ENCODE peak calls at places on chromosomes 12 and 14, in four cellular contexts. I, G, Z and D are unnamed samples. For H3K9me3, the result is how much of the 10 kb centered on the place peaks cover.

GRCh38 chr12:110860833-110861291 is 14.1 kb downstream of the CCDC63 start:
- DNase-seq in I (no peak), G (no peak), Z (no peak), D (no peak)

GRCh38 chr14:68468437-68469207 is 324.2 kb downstream of the ZFP36L1 start:
- DNase-seq in I (no peak), G (no peak), Z (peak), D (no peak)

GRCh38 chr12:107267604-107268003 is 174.3 kb upstream of the CRY1 start:
- DNase-seq in I (no peak), G (no peak), Z (no peak), D (no peak)

GRCh38 chr14:93330609-93331000 is 2.2 kb downstream of the BTBD7 start:
- DNase-seq in I (no peak), G (no peak), Z (no peak), D (no peak)

GRCh38 chr12:48788852-48789775 is at the start of gene ADCY6:
- DNase-seq in I (peak), G (peak), Z (peak), D (no peak)

GRCh38 chr14:77067632-77068514 is 30.2 kb upstream of the CIPC start:
- DNase-seq in I (peak), G (peak), Z (peak), D (peak)

GRCh38 chr14:50943943-50944646 is at the start of gene PYGL:
- DNase-seq in I (peak), G (peak), Z (peak), D (peak)

GRCh38 chr12:106249411-106250135 is 1.8 kb upstream of the CKAP4 start:
- DNase-seq in I (no peak), G (no peak), Z (no peak), D (no peak)

GRCh38 chr12:23719493-23719892 is 230.0 kb downstream of the SOX5 start:
- DNase-seq in I (no peak), G (no peak), Z (no peak), D (no peak)

GRCh38 chr12:124852329-124852831 is 11.3 kb downstream of the SCARB1 start:
- DNase-seq in I (no peak), G (peak), Z (peak), D (no peak)

GRCh38 chr12:21989819-21990412 is 48.7 kb upstream of the ABCC9 start:
- DNase-seq in I (no peak), G (no peak), Z (peak), D (no peak)

GRCh38 chr12:26833692-26834168 is 736 bp upstream of the ITPR2 start:
- DNase-seq in I (no peak), G (no peak), Z (peak), D (peak)

GRCh38 chr14:91065266-91065665 is 4.8 kb upstream of the RPS6KA5 start:
- DNase-seq in I (no peak), G (no peak), Z (no peak), D (no peak)

GRCh38 chr12:79983969-79984629 is 49.2 kb upstream of the PPP1R12A start:
- DNase-seq in I (no peak), G (no peak), Z (peak), D (no peak)

GRCh38 chr12:42696424-42697149 is 107.0 kb upstream of the PRICKLE1 start:
- DNase-seq in I (peak), G (peak), Z (peak), D (no peak)

GRCh38 chr14:41922014-41922413 is 315.3 kb downstream of the LRFN5 start:
- DNase-seq in I (no peak), G (no peak), Z (no peak), D (no peak)

GRCh38 chr12:27865421-27865820 is 85.4 kb upstream of the MANSC4 start:
- DNase-seq in I (no peak), G (no peak), Z (peak), D (no peak)

GRCh38 chr12:45994736-45995135 is 4.4 kb upstream of the SCAF11 start:
- DNase-seq in I (no peak), G (no peak), Z (no peak), D (no peak)

GRCh38 chr14:73785834-73786631 is 65.6 kb upstream of the PTGR2 start:
- DNase-seq in I (peak), G (peak), Z (peak), D (peak)

GRCh38 chr14:26549571-26549970 is 48.3 kb downstream of the NOVA1 start:
- DNase-seq in I (no peak), G (no peak), Z (no peak), D (no peak)

GRCh38 chr12:5078423-5078822 is 34.7 kb downstream of the KCNA5 start:
- DNase-seq in I (no peak), G (peak), Z (no peak), D (no peak)

GRCh38 chr14:61581955-61582615 is 113.2 kb upstream of the HIF1A start:
- DNase-seq in I (no peak), G (no peak), Z (peak), D (no peak)

GRCh38 chr12:62799126-62799736 is 135.7 kb downstream of the PPM1H start:
- DNase-seq in I (no peak), G (no peak), Z (peak), D (no peak)

GRCh38 chr14:52051251-52051650 is 17.6 kb downstream of the NID2 start:
- DNase-seq in I (no peak), G (no peak), Z (no peak), D (no peak)

GRCh38 chr12:47207005-47207717 is 127.4 kb upstream of the AMIGO2 start:
- DNase-seq in I (no peak), G (no peak), Z (no peak), D (no peak)

GRCh38 chr12:25701290-25701689 is 148.2 kb upstream of the LMNTD1 start:
- DNase-seq in I (no peak), G (no peak), Z (peak), D (no peak)

GRCh38 chr14:31025335-31026075 is at the start of gene AP4S1:
- DNase-seq in I (no peak), G (peak), Z (no peak), D (peak)

GRCh38 chr12:74317078-74317581 is 220.5 kb upstream of the ATXN7L3B start:
- DNase-seq in I (peak), G (peak), Z (peak), D (no peak)

GRCh38 chr12:115577401-115577800 is 700.1 kb downstream of the MED13L start:
- DNase-seq in I (no peak), G (no peak), Z (no peak), D (no peak)

GRCh38 chr12:102120564-102120873 is 536 bp downstream of the PARPBP start:
- DNase-seq in I (no peak), G (no peak), Z (no peak), D (no peak)

GRCh38 chr12:41624571-41624970 is 436.5 kb downstream of the PDZRN4 start:
- DNase-seq in I (no peak), G (no peak), Z (no peak), D (no peak)

GRCh38 chr14:55938249-55938791 is 179.9 kb upstream of the PELI2 start:
- DNase-seq in I (no peak), G (peak), Z (peak), D (no peak)

GRCh38 chr14:34368971-34369665 is 92.9 kb downstream of the SPTSSA start:
- DNase-seq in I (no peak), G (no peak), Z (no peak), D (no peak)

GRCh38 chr14:91911474-91912032 is 35.9 kb downstream of the FBLN5 start:
- DNase-seq in I (no peak), G (no peak), Z (peak), D (peak)

GRCh38 chr12:83390186-83390585 is 703.5 kb downstream of the TMTC2 start:
- DNase-seq in I (no peak), G (no peak), Z (no peak), D (no peak)
- H3K9me3 ChIP-seq in I (under half), G (under half), Z (under half), D (under half)

DNA sequence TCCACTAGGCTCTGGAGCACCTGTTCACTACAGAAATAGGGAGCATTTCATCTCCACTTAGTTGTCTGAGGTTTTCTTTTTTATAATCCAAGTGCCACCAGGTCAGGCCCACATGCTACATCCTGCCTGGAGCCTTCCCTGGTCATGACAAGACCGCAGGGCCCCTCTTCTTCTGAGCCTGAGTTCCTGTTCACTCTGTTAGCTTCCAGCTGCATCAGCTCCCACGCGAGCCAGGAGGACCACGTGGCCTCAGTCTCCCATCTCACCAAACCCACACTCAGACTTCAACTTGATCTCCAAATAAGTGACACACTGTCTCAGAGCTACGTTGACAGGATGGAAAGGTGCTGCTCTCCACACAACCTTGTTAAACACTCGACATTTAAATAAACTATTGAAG is 21.0 kb downstream of the RIMBP2 start:
- DNase-seq in I (no peak), G (no peak), Z (no peak), D (no peak)
- H3K9me3 ChIP-seq in I (under half), G (under half), Z (under half), D (under half)

DNA sequence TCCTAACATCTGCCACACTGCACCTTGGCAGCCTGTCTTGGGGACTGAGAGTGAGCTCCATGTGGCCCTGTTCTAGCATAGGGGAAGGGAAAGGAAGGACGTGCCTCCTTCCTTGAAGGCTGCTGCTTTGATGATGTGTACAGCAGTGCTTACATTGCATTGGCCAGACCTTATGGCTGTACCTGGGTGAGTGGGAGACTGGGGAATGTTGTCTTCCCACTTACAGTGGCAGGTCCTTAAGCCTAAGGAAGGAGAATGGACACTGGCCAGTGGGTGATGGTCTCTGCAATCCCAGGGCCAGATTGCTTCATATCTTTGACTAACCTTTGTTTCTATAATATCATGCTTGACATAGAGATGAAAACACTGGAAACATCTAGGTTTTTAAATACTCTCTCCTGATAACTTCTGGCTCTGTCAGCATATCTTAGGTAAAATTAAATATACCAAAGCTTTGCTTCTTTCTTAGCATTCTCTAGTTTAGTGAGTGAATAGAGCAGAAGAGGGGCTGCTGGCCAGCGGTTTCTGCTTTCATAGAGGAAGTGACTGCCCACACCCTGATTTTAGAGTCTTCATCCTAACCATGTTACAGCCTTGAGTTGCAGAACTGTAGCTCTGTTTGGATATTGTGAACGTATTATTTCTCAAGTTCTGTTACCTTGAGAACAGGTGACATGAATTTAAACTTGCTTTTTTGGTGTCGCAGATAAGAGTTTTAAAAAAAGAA is 27.2 kb downstream of the KLC1 start:
- DNase-seq in I (no peak), G (no peak), Z (peak), D (no peak)
- H3K9me3 ChIP-seq in I (under half), G (under half), Z (under half), D (under half)

GRCh38 chr14:82223276-82223675 is 689.6 kb upstream of the SEL1L start:
- DNase-seq in I (no peak), G (no peak), Z (no peak), D (no peak)

GRCh38 chr14:82224610-82225009 is 691.0 kb upstream of the SEL1L start:
- DNase-seq in I (no peak), G (no peak), Z (no peak), D (no peak)
- H3K9me3 ChIP-seq in I (under half), G (under half), Z (under half), D (under half)

GRCh38 chr12:126773491-126773890 is 1493.5 kb upstream of the TMEM132C start:
- DNase-seq in I (no peak), G (no peak), Z (no peak), D (no peak)
- H3K9me3 ChIP-seq in I (under half), G (under half), Z (under half), D (under half)

GRCh38 chr12:75698052-75698451 is 186.6 kb upstream of the KRR1 start:
- DNase-seq in I (no peak), G (no peak), Z (no peak), D (no peak)
- H3K9me3 ChIP-seq in I (under half), G (under half), Z (under half), D (under half)

DNA sequence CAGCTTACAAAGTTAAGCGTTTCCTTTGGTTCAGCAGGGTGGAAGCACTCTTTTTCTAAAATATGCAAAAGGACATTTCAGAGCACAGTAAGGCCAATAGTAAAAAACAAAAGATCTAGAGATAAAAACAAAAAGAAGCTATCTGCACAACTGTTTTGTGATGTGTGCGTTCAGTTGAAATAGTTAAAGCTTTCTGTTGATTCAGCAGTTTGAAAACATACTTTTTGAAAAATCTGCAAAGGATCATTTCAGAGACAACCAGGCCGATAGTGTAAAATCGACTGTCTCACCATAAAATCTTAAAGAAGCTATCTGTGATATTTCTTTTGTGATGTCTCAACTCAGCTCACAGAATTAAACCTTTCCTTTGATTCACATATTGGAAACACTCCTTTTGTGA is 300.0 kb upstream of the ALG10B start:
- DNase-seq in I (no peak), G (no peak), Z (no peak), D (no peak)
- H3K9me3 ChIP-seq in I (half or more), G (half or more), Z (under half), D (under half)